ENCODE peak calls at places on chromosomes 4 and X, in nine cellular contexts. H is psoas muscle; B is tibial artery; D is right atrium auricular region; C is SJCRH30; E is cardiac muscle cell; J is lung; Q is CD8-positive, alpha-beta T cell; V is Peyer's patch. A is an unnamed sample. For H3K4me1 and H3K9me3, the result is how much of the 10 kb centered on the place peaks cover.

GRCh38 chr4:6470502-6471302 is 1.7 kb downstream of the PPP2R2C start:
- DNase-seq in H (peak), B (no peak), D (peak), C (no peak), E (peak), J (no peak), Q (no peak), V (no peak), A (no peak)

GRCh38 chr4:168247603-168248002 is 70.9 kb downstream of the DDX60 start:
- DNase-seq in H (no peak), B (no peak), D (no peak), C (no peak), E (no peak), J (no peak), Q (no peak), V (no peak), A (no peak)

GRCh38 chrX:40773809-40774208 is 38.5 kb upstream of the MED14 start:
- DNase-seq in H (no peak), B (no peak), D (no peak), C (no peak), E (no peak), J (no peak), Q (no peak), V (no peak), A (no peak)

GRCh38 chrX:95063554-95063953 is 1389.5 kb downstream of the FAM133A start:
- DNase-seq in H (no peak), B (no peak), D (no peak), C (no peak), E (no peak), J (no peak), Q (no peak), V (no peak), A (no peak)

GRCh38 chr4:183417356-183417755 is 27.1 kb upstream of the CDKN2AIP start:
- DNase-seq in H (no peak), B (no peak), D (no peak), C (no peak), E (no peak), J (no peak), Q (no peak), V (no peak), A (no peak)

GRCh38 chr4:92091335-92091734 is 212.4 kb upstream of the GRID2 start:
- DNase-seq in H (no peak), B (no peak), D (no peak), C (peak), E (no peak), J (no peak), Q (no peak), V (no peak), A (peak)

GRCh38 chrX:140180585-140180984 is 215.3 kb upstream of the CXorf66 start:
- DNase-seq in H (no peak), B (no peak), D (no peak), C (peak), E (no peak), J (no peak), Q (no peak), V (no peak), A (no peak)

GRCh38 chrX:40550069-40550468 is 30.7 kb upstream of the ATP6AP2 start:
- DNase-seq in H (no peak), B (no peak), D (no peak), C (peak), E (no peak), J (no peak), Q (no peak), V (no peak), A (no peak)

GRCh38 chrX:100408643-100409315 is 1.3 kb downstream of the PCDH19 start:
- DNase-seq in H (no peak), B (no peak), D (no peak), C (no peak), E (peak), J (no peak), Q (no peak), V (no peak), A (no peak)

GRCh38 chrX:57964975-57965374 is 54.7 kb upstream of the ZXDA start:
- DNase-seq in H (no peak), B (no peak), D (no peak), C (no peak), E (no peak), J (no peak), Q (no peak), V (no peak), A (no peak)

GRCh38 chrX:9482408-9482807 is 17.6 kb downstream of the TBL1X start:
- DNase-seq in H (no peak), B (no peak), D (no peak), C (no peak), E (no peak), J (no peak), Q (no peak), V (no peak), A (no peak)

GRCh38 chr4:47383829-47384427 is 79.6 kb downstream of the COMMD8 start:
- DNase-seq in H (no peak), B (no peak), D (no peak), C (peak), E (peak), J (no peak), Q (no peak), V (no peak), A (no peak)

GRCh38 chr4:3868146-3868840 is 102.1 kb downstream of the ADRA2C start:
- DNase-seq in H (no peak), B (no peak), D (no peak), C (peak), E (peak), J (no peak), Q (no peak), V (no peak), A (no peak)

GRCh38 chr4:94814237-94814636 is 56.5 kb downstream of the BMPR1B start:
- DNase-seq in H (no peak), B (no peak), D (no peak), C (no peak), E (no peak), J (no peak), Q (no peak), V (no peak), A (no peak)

GRCh38 chr4:157977086-157977485 is 195.7 kb downstream of the GASK1B start:
- DNase-seq in H (no peak), B (no peak), D (no peak), C (no peak), E (no peak), J (no peak), Q (no peak), V (no peak), A (no peak)

GRCh38 chr4:95077864-95078263 is 320.1 kb downstream of the BMPR1B start:
- DNase-seq in H (no peak), B (no peak), D (no peak), C (no peak), E (no peak), J (no peak), Q (no peak), V (no peak), A (no peak)

GRCh38 chrX:31336419-31336818 is 264.6 kb upstream of the FTHL17 start:
- DNase-seq in H (no peak), B (no peak), D (no peak), C (no peak), E (no peak), J (no peak), Q (no peak), V (no peak), A (no peak)

GRCh38 chr4:107034982-107035710 is 967 bp downstream of the DKK2 start:
- DNase-seq in H (peak), B (peak), D (no peak), C (no peak), E (peak), J (no peak), Q (no peak), V (no peak), A (no peak)

GRCh38 chrX:45709381-45709780 is 508.7 kb upstream of the DIPK2B start:
- DNase-seq in H (no peak), B (no peak), D (no peak), C (no peak), E (no peak), J (no peak), Q (no peak), V (no peak), A (no peak)

GRCh38 chrX:10089378-10089795 is 67.4 kb upstream of the CLCN4 start:
- DNase-seq in H (no peak), B (no peak), D (no peak), C (no peak), E (no peak), J (no peak), Q (no peak), V (no peak), A (no peak)

GRCh38 chrX:44904542-44905115 is 31.6 kb downstream of the KDM6A start:
- DNase-seq in H (no peak), B (no peak), D (no peak), C (no peak), E (no peak), J (no peak), Q (no peak), V (no peak), A (no peak)

GRCh38 chrX:30795981-30796958 is 92.8 kb downstream of the TAB3 start:
- DNase-seq in H (no peak), B (no peak), D (no peak), C (no peak), E (no peak), J (no peak), Q (no peak), V (no peak), A (no peak)

GRCh38 chr4:57403591-57403990 is 293.4 kb upstream of the IGFBP7 start:
- DNase-seq in H (no peak), B (no peak), D (no peak), C (no peak), E (no peak), J (no peak), Q (no peak), V (no peak), A (no peak)

GRCh38 chrX:108396188-108396885 is 41.9 kb downstream of the COL4A6 start:
- DNase-seq in H (no peak), B (no peak), D (no peak), C (no peak), E (peak), J (no peak), Q (no peak), V (no peak), A (peak)

GRCh38 chr4:113300384-113301011 is 251.0 kb downstream of the ANK2 start:
- DNase-seq in H (no peak), B (peak), D (peak), C (no peak), E (peak), J (no peak), Q (no peak), V (no peak), A (no peak)

GRCh38 chr4:158996669-158997074 is 106.2 kb upstream of the RAPGEF2 start:
- DNase-seq in H (no peak), B (no peak), D (no peak), C (peak), E (no peak), J (no peak), Q (no peak), V (no peak), A (no peak)

GRCh38 chrX:128106630-128107029 is 54.4 kb upstream of the ACTRT1 start:
- DNase-seq in H (no peak), B (no peak), D (no peak), C (peak), E (peak), J (no peak), Q (no peak), V (no peak), A (peak)

GRCh38 chr4:88356771-88357170 is 21.9 kb upstream of the HERC6 start:
- DNase-seq in H (no peak), B (no peak), D (no peak), C (no peak), E (no peak), J (no peak), Q (no peak), V (no peak), A (no peak)

GRCh38 chrX:20224814-20225487 is 41.8 kb downstream of the RPS6KA3 start:
- DNase-seq in H (no peak), B (no peak), D (no peak), C (no peak), E (no peak), J (no peak), Q (no peak), V (no peak), A (no peak)

GRCh38 chr4:105551968-105552746 is at the start of gene ARHGEF38:
- DNase-seq in H (no peak), B (no peak), D (no peak), C (no peak), E (no peak), J (peak), Q (no peak), V (no peak), A (peak)

GRCh38 chrX:9728271-9728670 is 37.4 kb downstream of the GPR143 start:
- DNase-seq in H (no peak), B (no peak), D (no peak), C (no peak), E (no peak), J (no peak), Q (no peak), V (no peak), A (no peak)

GRCh38 chr4:7334521-7335275 is 100.0 kb downstream of the PSAPL1 start:
- DNase-seq in H (peak), B (no peak), D (no peak), C (no peak), E (no peak), J (no peak), Q (no peak), V (no peak), A (no peak)

GRCh38 chrX:71144651-71145050 is at the start of gene NLGN3:
- DNase-seq in H (no peak), B (no peak), D (no peak), C (peak), E (peak), J (no peak), Q (no peak), V (no peak), A (no peak)

GRCh38 chr4:23945521-23946017 is 55.7 kb upstream of the PPARGC1A start:
- DNase-seq in H (peak), B (peak), D (no peak), C (peak), E (no peak), J (no peak), Q (no peak), V (no peak), A (no peak)

GRCh38 chr4:119525005-119525749 is 103.4 kb downstream of the PDE5A start:
- DNase-seq in H (no peak), B (no peak), D (no peak), C (no peak), E (no peak), J (no peak), Q (no peak), V (no peak), A (no peak)

GRCh38 chrX:29872831-29873230 is 342.5 kb upstream of the MAGEB2 start:
- DNase-seq in H (no peak), B (no peak), D (no peak), C (no peak), E (no peak), J (no peak), Q (no peak), V (no peak), A (no peak)

DNA sequence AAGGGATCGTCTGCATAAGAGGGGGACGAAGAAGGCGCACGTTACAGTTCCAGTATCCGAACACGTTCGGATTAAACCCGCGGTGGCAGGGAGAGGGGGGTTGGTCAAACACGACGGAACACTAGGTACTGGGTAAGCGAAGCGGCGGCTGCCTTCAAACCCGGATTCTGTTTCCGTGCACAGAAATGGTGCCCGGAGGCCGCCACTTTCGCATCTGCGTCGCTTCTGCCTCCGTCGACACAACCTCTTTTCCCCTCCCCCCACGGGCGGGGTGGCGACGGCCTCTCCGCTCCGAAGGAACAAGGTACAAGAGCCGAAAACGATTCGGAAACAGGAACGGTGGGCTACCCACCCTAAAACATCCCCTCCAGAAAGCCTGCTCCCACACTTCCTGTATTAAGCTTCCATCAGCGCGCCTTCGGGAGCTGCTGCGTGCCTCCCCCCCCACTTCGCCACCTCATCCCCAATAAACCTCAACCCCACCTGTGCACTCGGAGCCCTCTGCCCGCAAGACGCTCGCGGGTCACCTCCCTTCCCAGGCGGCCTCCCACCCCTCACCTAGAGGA is 667 bp downstream of the G3BP2 start:
- DNase-seq in H (peak), B (peak), D (peak), C (peak), E (peak), J (peak), Q (peak), V (peak), A (peak)
- H3K4me1 ChIP-seq in H (under half), B (under half), D (under half), C (under half), E (under half), J (under half), Q (half or more), V (under half), A (under half)

GRCh38 chr4:15784959-15785634 is 7.0 kb downstream of the CD38 start:
- DNase-seq in H (no peak), B (no peak), D (no peak), C (no peak), E (no peak), J (no peak), Q (no peak), V (peak), A (no peak)
- H3K9me3 ChIP-seq in H (under half), B (under half), D (under half), C (under half), E (under half), J (under half), Q (under half), V (under half), A (under half)

DNA sequence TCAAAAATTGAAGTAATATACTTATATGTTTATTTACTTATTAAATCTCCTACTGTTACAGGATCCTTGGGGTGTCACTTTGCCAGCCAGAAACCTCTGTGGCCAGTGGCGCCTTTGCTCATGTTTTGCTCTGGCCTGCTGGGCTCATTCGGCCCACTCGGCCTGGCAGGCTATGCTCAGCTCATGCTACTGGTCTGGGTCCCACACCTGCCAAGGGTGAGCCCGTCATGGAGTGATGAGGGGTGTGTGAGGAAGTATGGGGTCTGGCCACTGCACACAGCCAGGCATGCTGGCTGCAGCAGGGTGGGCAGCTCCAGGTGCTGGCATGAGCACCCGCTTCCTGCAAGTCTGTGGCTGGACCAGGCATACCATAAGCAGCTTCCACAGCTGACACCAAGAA is 25.1 kb downstream of the ADH7 start:
- DNase-seq in H (no peak), B (no peak), D (no peak), C (no peak), E (no peak), J (no peak), Q (no peak), V (no peak), A (no peak)
- H3K4me1 ChIP-seq in H (under half), B (under half), D (under half), C (under half), E (under half), J (under half), Q (under half), V (under half), A (under half)

GRCh38 chr4:188918787-188919186 is 779.5 kb downstream of the TRIML1 start:
- DNase-seq in H (no peak), B (no peak), D (no peak), C (no peak), E (no peak), J (no peak), Q (no peak), V (no peak), A (no peak)

GRCh38 chr4:188911199-188911598 is 772.0 kb downstream of the TRIML1 start:
- DNase-seq in H (no peak), B (no peak), D (no peak), C (no peak), E (no peak), J (no peak), Q (no peak), V (no peak), A (no peak)

GRCh38 chr4:188911707-188912106 is 772.5 kb downstream of the TRIML1 start:
- DNase-seq in H (no peak), B (no peak), D (no peak), C (no peak), E (no peak), J (no peak), Q (no peak), V (no peak), A (no peak)

DNA sequence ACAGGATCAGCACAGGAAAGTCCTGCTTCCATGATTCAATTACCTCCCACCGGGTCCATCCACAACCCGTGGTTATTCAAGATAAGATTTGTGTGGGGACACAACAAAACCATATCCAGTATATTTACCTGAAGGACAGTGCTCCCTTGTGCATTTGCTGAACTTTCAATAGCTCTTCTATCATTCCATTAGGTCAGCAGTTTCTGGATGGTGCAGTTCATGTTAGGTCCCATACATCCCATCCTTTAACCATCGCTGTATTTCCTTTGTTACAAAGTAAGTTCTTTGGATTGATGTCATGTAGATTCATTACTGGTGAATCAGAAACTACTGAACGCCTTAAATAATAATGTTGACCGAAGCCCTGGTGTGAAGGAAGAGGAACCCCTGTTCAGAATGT is 775.9 kb downstream of the TRIML1 start:
- DNase-seq in H (no peak), B (no peak), D (no peak), C (no peak), E (no peak), J (no peak), Q (no peak), V (no peak), A (no peak)
- H3K9me3 ChIP-seq in H (under half), B (under half), D (under half), C (under half), E (under half), J (under half), Q (under half), V (under half), A (under half)

GRCh38 chr4:148162554-148162953 is 279.7 kb downstream of the NR3C2 start:
- DNase-seq in H (no peak), B (no peak), D (no peak), C (no peak), E (peak), J (no peak), Q (no peak), V (no peak), A (no peak)
- H3K4me1 ChIP-seq in H (under half), B (under half), D (under half), C (under half), E (under half), J (under half), Q (under half), V (under half), A (under half)

DNA sequence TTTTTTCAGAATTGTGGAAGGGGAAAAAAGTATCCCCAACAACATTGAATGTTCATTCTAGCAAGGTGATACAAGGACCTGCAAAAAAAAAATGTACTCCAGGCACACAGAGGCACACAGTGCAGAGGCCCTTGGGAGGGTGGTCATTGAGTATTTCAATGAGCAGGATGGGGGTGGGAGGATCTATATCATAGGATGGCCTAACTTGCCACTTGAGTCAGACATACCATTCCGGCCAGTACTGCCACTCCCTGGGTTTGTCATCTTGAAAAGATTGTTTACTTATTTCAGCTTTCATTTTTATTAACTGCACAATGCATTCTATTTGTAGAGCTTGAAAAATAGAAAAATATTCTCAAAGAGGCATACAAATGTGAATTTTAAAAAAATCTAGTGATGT is 18.7 kb downstream of the ZNF595 start:
- DNase-seq in H (no peak), B (no peak), D (no peak), C (no peak), E (no peak), J (no peak), Q (no peak), V (no peak), A (no peak)
- H3K9me3 ChIP-seq in H (half or more), B (under half), D (under half), C (under half), E (under half), J (under half), Q (under half), V (under half), A (under half)

GRCh38 chr4:186166852-186167512 is 24.4 kb upstream of the CYP4V2 start:
- DNase-seq in H (no peak), B (no peak), D (no peak), C (no peak), E (no peak), J (no peak), Q (no peak), V (no peak), A (no peak)
- H3K4me1 ChIP-seq in H (under half), B (under half), D (under half), C (under half), E (under half), J (under half), Q (under half), V (under half), A (under half)

DNA sequence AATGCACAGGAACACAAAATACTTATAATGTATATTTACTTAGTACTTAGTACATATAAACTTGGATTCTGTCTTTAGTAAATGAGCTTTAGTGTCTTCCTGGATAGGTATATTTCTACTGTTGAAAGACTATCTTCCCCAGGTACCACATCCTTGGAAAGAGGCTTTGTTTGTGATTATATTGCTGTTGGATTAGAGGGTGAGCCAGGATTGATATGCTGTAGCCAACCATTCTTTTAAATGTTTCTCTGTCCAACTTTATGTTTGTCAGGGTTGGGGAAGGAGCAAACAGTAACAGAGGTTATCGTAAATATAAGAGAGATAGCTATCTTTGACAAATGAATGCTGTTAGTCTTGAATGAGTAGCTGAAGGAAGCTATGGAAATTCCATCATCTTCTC is 213.2 kb downstream of the SPRY1 start:
- DNase-seq in H (no peak), B (no peak), D (no peak), C (no peak), E (no peak), J (no peak), Q (no peak), V (no peak), A (no peak)
- H3K9me3 ChIP-seq in H (under half), B (under half), D (under half), C (under half), E (under half), J (under half), Q (under half), V (under half), A (under half)

A was measured in Caco-2.